ENCODE peak calls at places on chromosome 17, in eight cellular contexts. J is heart left ventricle, Z is HCT116, U is Peyer's patch, Q is right lobe of liver, P is lower lobe of right lung, M is breast epithelium, Y is mammary epithelial cell. I is an unnamed sample. For H3K4me1, the result is how much of the 10 kb centered on the place peaks cover.

GRCh38 chr17:63635787-63636186 is 13.6 kb downstream of the MAP3K3 start:
- DNase-seq in J (no peak), Z (no peak), U (no peak), Q (no peak), P (no peak), M (no peak), Y (no peak), I (no peak)

GRCh38 chr17:71349908-71350600 is 770.8 kb upstream of the SOX9 start:
- DNase-seq in J (no peak), Z (no peak), U (no peak), Q (no peak), P (no peak), M (no peak), Y (no peak), I (no peak)

GRCh38 chr17:22305356-22306071 is 613.2 kb downstream of the KCNJ18 start:
- DNase-seq in J (no peak), Z (no peak), U (no peak), Q (no peak), P (no peak), M (no peak), Y (no peak), I (no peak)

GRCh38 chr17:73591278-73592078 is 52.8 kb downstream of the SDK2 start:
- DNase-seq in J (no peak), Z (no peak), U (no peak), Q (no peak), P (no peak), M (no peak), Y (no peak), I (no peak)

GRCh38 chr17:58268774-58269556 is 11.8 kb downstream of the MPO start:
- DNase-seq in J (peak), Z (no peak), U (no peak), Q (no peak), P (no peak), M (no peak), Y (no peak), I (no peak)

GRCh38 chr17:64920026-64920418 is 744 bp upstream of the LRRC37A3 start:
- DNase-seq in J (peak), Z (no peak), U (no peak), Q (no peak), P (no peak), M (no peak), Y (no peak), I (no peak)

GRCh38 chr17:62765351-62765750 is 42.8 kb downstream of the MARCHF10 start:
- DNase-seq in J (no peak), Z (no peak), U (no peak), Q (no peak), P (no peak), M (no peak), Y (no peak), I (no peak)

GRCh38 chr17:76556759-76557367 is 17.0 kb downstream of the PRCD start:
- DNase-seq in J (no peak), Z (no peak), U (peak), Q (no peak), P (peak), M (no peak), Y (peak), I (no peak)

GRCh38 chr17:42405963-42406495 is 17.0 kb downstream of the CAVIN1 start:
- DNase-seq in J (peak), Z (no peak), U (peak), Q (peak), P (peak), M (peak), Y (peak), I (peak)

GRCh38 chr17:74104921-74105320 is 98.6 kb upstream of the RPL38 start:
- DNase-seq in J (no peak), Z (no peak), U (peak), Q (no peak), P (no peak), M (no peak), Y (no peak), I (no peak)

GRCh38 chr17:65013613-65014391 is 42.7 kb downstream of the GNA13 start:
- DNase-seq in J (no peak), Z (peak), U (no peak), Q (no peak), P (no peak), M (no peak), Y (peak), I (no peak)

GRCh38 chr17:80416940-80417293 is 1.9 kb downstream of the ENDOV start:
- DNase-seq in J (no peak), Z (no peak), U (no peak), Q (no peak), P (no peak), M (no peak), Y (no peak), I (no peak)

GRCh38 chr17:35742896-35743477 is 10.1 kb downstream of the GAS2L2 start:
- DNase-seq in J (no peak), Z (no peak), U (no peak), Q (no peak), P (no peak), M (no peak), Y (no peak), I (no peak)

GRCh38 chr17:28810437-28810836 is 32.2 kb downstream of the FAM222B start:
- DNase-seq in J (no peak), Z (no peak), U (no peak), Q (no peak), P (no peak), M (no peak), Y (peak), I (no peak)

GRCh38 chr17:81510798-81511549 is 1.6 kb downstream of the ACTG1 start:
- DNase-seq in J (peak), Z (no peak), U (peak), Q (no peak), P (peak), M (no peak), Y (no peak), I (no peak)

DNA sequence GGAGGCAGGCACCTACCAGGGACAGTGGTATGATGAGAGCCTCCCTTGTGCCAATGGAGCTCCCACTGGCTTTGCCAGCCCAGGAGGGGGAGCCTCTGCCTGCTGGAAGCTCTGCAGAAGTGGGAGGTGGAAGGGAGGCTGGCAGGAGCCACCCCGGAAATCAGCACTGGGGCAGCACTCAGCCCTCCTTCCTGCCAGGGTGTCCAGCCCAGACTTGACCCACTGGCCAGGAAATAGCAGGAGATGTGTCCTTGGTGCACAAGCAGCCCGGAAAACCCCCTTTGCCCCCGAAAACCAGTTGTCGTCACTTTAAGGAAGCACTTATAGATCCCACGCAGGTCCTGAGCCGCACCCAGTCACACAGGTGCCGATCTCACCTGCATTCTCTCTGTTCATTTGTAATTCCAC is 49.3 kb upstream of the CACNG4 start:
- DNase-seq in J (no peak), Z (peak), U (peak), Q (no peak), P (peak), M (peak), Y (peak), I (no peak)
- TF ChIP-seq CTCF in J (peak), Z (peak), U (no peak), Q (peak), P (peak), M (peak), Y (peak), I (peak)

GRCh38 chr17:50056217-50056960 is 479 bp downstream of the ITGA3 start:
- DNase-seq in J (peak), Z (no peak), U (peak), Q (peak), P (peak), M (peak), Y (peak), I (peak)

GRCh38 chr17:50057521-50057991 is 1.6 kb downstream of the ITGA3 start:
- DNase-seq in J (peak), Z (no peak), U (peak), Q (no peak), P (no peak), M (no peak), Y (no peak), I (no peak)

GRCh38 chr17:50058296-50058945 is 2.5 kb downstream of the ITGA3 start:
- DNase-seq in J (peak), Z (no peak), U (peak), Q (no peak), P (no peak), M (no peak), Y (no peak), I (no peak)

GRCh38 chr17:50055426-50056216 is at the start of gene ITGA3:
- DNase-seq in J (peak), Z (peak), U (peak), Q (no peak), P (peak), M (peak), Y (peak), I (peak)

GRCh38 chr17:50056961-50057330 is 1.0 kb downstream of the ITGA3 start:
- DNase-seq in J (peak), Z (no peak), U (peak), Q (no peak), P (no peak), M (no peak), Y (peak), I (no peak)
- H3K4me1 ChIP-seq in J (under half), Z (half or more), U (under half), Q (under half), P (half or more), M (under half), Y (half or more), I (half or more)

GRCh38 chr17:1488826-1489275 is 3.6 kb downstream of the MYO1C start:
- DNase-seq in J (no peak), Z (no peak), U (no peak), Q (no peak), P (no peak), M (no peak), Y (no peak), I (no peak)

GRCh38 chr17:1492249-1493206 is at the start of gene MYO1C:
- DNase-seq in J (peak), Z (no peak), U (no peak), Q (no peak), P (no peak), M (no peak), Y (no peak), I (peak)

GRCh38 chr17:1493291-1493980 is 950 bp upstream of the MYO1C start:
- DNase-seq in J (peak), Z (no peak), U (peak), Q (no peak), P (peak), M (no peak), Y (no peak), I (peak)

GRCh38 chr17:1491406-1492248 is 859 bp downstream of the MYO1C start:
- DNase-seq in J (peak), Z (no peak), U (peak), Q (peak), P (peak), M (no peak), Y (no peak), I (peak)

GRCh38 chr17:1490643-1491405 is 1.7 kb downstream of the MYO1C start:
- DNase-seq in J (peak), Z (no peak), U (peak), Q (peak), P (peak), M (no peak), Y (peak), I (peak)
- TF ChIP-seq CTCF in J (no peak), Z (no peak), U (no peak), Q (no peak), P (no peak), M (no peak), Y (no peak), I (no peak)

GRCh38 chr17:48048321-48049140 is at the start of gene NFE2L1:
- DNase-seq in J (peak), Z (peak), U (peak), Q (peak), P (peak), M (peak), Y (peak), I (peak)
- H3K4me1 ChIP-seq in J (under half), Z (under half), U (under half), Q (under half), P (half or more), M (under half), Y (half or more), I (half or more)

I was measured in left ventricle myocardium inferior.